ENCODE peak calls at places on chromosomes 11 and 22, in six cellular contexts. One of them, this sample, is unnamed.

GRCh38 chr11:69353696-69354544 is 60.0 kb downstream of the MYEOV start:
- DNase-seq in stimulated activated naive B cell treated with anti-CD40 and anti-IgM and Interleukin-4, amounts not matched to agents 10 μg/mL and 1 μg/mL and 100 μg/mL, for 72 hours: no peak
- DNase-seq in NCI-H1417: no peak
- DNase-seq in coronary artery: no peak
- DNase-seq in SHP77 treated with DMSO at 0.1 percent for 48 hours: no peak
- DNase-seq in GM20000: no peak
- DNase-seq in this sample: no peak

GRCh38 chr22:24938741-24939341 is 7.7 kb downstream of the LHFPL7 start:
- DNase-seq in coronary artery: no peak
- DNase-seq in stimulated activated naive B cell treated with anti-CD40 and anti-IgM and Interleukin-4, amounts not matched to agents 10 μg/mL and 1 μg/mL and 100 μg/mL, for 72 hours: peak
- DNase-seq in GM20000: peak
- DNase-seq in NCI-H1417: peak
- DNase-seq in SHP77 treated with DMSO at 0.1 percent for 48 hours: peak
- DNase-seq in this sample: peak

GRCh38 chr11:118953265-118953664 is 2.8 kb upstream of the UPK2 start:
- DNase-seq in GM20000: no peak
- DNase-seq in SHP77 treated with DMSO at 0.1 percent for 48 hours: no peak
- DNase-seq in stimulated activated naive B cell treated with anti-CD40 and anti-IgM and Interleukin-4, amounts not matched to agents 10 μg/mL and 1 μg/mL and 100 μg/mL, for 72 hours: no peak
- DNase-seq in coronary artery: no peak
- DNase-seq in NCI-H1417: peak
- DNase-seq in this sample: no peak

GRCh38 chr22:47218671-47219070 is 456.2 kb downstream of the TBC1D22A start:
- DNase-seq in NCI-H1417: no peak
- DNase-seq in SHP77 treated with DMSO at 0.1 percent for 48 hours: no peak
- DNase-seq in stimulated activated naive B cell treated with anti-CD40 and anti-IgM and Interleukin-4, amounts not matched to agents 10 μg/mL and 1 μg/mL and 100 μg/mL, for 72 hours: no peak
- DNase-seq in coronary artery: peak
- DNase-seq in GM20000: no peak
- DNase-seq in this sample: no peak

GRCh38 chr11:47152126-47152952 is 24.3 kb downstream of the ARFGAP2 start:
- DNase-seq in coronary artery: no peak
- DNase-seq in stimulated activated naive B cell treated with anti-CD40 and anti-IgM and Interleukin-4, amounts not matched to agents 10 μg/mL and 1 μg/mL and 100 μg/mL, for 72 hours: no peak
- DNase-seq in SHP77 treated with DMSO at 0.1 percent for 48 hours: no peak
- DNase-seq in NCI-H1417: peak
- DNase-seq in GM20000: no peak
- DNase-seq in this sample: no peak

GRCh38 chr11:3947084-3947483 is 91.6 kb downstream of the STIM1 start:
- DNase-seq in stimulated activated naive B cell treated with anti-CD40 and anti-IgM and Interleukin-4, amounts not matched to agents 10 μg/mL and 1 μg/mL and 100 μg/mL, for 72 hours: no peak
- DNase-seq in coronary artery: no peak
- DNase-seq in NCI-H1417: no peak
- DNase-seq in SHP77 treated with DMSO at 0.1 percent for 48 hours: no peak
- DNase-seq in GM20000: peak
- DNase-seq in this sample: no peak

GRCh38 chr11:35682230-35683195 is 19.9 kb downstream of the TRIM44 start:
- DNase-seq in stimulated activated naive B cell treated with anti-CD40 and anti-IgM and Interleukin-4, amounts not matched to agents 10 μg/mL and 1 μg/mL and 100 μg/mL, for 72 hours: no peak
- DNase-seq in SHP77 treated with DMSO at 0.1 percent for 48 hours: peak
- DNase-seq in NCI-H1417: peak
- DNase-seq in GM20000: no peak
- DNase-seq in coronary artery: no peak
- DNase-seq in this sample: no peak

GRCh38 chr11:10631761-10632160 is 61.8 kb downstream of the IRAG1 start:
- DNase-seq in NCI-H1417: no peak
- DNase-seq in coronary artery: peak
- DNase-seq in SHP77 treated with DMSO at 0.1 percent for 48 hours: no peak
- DNase-seq in stimulated activated naive B cell treated with anti-CD40 and anti-IgM and Interleukin-4, amounts not matched to agents 10 μg/mL and 1 μg/mL and 100 μg/mL, for 72 hours: no peak
- DNase-seq in GM20000: no peak
- DNase-seq in this sample: no peak

GRCh38 chr22:45502215-45503070 is at the start of gene FBLN1:
- DNase-seq in coronary artery: no peak
- DNase-seq in SHP77 treated with DMSO at 0.1 percent for 48 hours: no peak
- DNase-seq in NCI-H1417: no peak
- DNase-seq in GM20000: no peak
- DNase-seq in stimulated activated naive B cell treated with anti-CD40 and anti-IgM and Interleukin-4, amounts not matched to agents 10 μg/mL and 1 μg/mL and 100 μg/mL, for 72 hours: no peak
- DNase-seq in this sample: peak

GRCh38 chr22:46941958-46942815 is 179.7 kb downstream of the TBC1D22A start:
- DNase-seq in stimulated activated naive B cell treated with anti-CD40 and anti-IgM and Interleukin-4, amounts not matched to agents 10 μg/mL and 1 μg/mL and 100 μg/mL, for 72 hours: no peak
- DNase-seq in GM20000: no peak
- DNase-seq in coronary artery: no peak
- DNase-seq in SHP77 treated with DMSO at 0.1 percent for 48 hours: no peak
- DNase-seq in NCI-H1417: no peak
- DNase-seq in this sample: no peak

This sample was measured in HuH-7.